ENCODE peak calls at places on chromosomes 5 and 9, in nine cellular contexts. One of them, this sample, is unnamed.

GRCh38 chr9:6944896-6945295 is 187.1 kb downstream of the KDM4C start:
- DNase-seq in HCT116: no peak
- DNase-seq in left lung: no peak
- DNase-seq in mucosa of descending colon: no peak
- DNase-seq in heart left ventricle: no peak
- DNase-seq in body of pancreas: no peak
- DNase-seq in H1: no peak
- DNase-seq in ovary: no peak
- DNase-seq in upper lobe of right lung: no peak
- DNase-seq in this sample: no peak

GRCh38 chr5:54985301-54986268 is at the start of gene ESM1:
- DNase-seq in HCT116: no peak
- DNase-seq in left lung: no peak
- DNase-seq in mucosa of descending colon: no peak
- DNase-seq in heart left ventricle: no peak
- DNase-seq in body of pancreas: no peak
- DNase-seq in H1: no peak
- DNase-seq in ovary: no peak
- DNase-seq in upper lobe of right lung: no peak
- DNase-seq in this sample: peak; percentile 34

GRCh38 chr5:87020099-87020934 is 247.4 kb upstream of the RASA1 start:
- DNase-seq in HCT116: no peak
- DNase-seq in left lung: peak; percentile 57
- DNase-seq in mucosa of descending colon: no peak
- DNase-seq in heart left ventricle: peak; percentile 71
- DNase-seq in body of pancreas: peak; percentile 56
- DNase-seq in H1: no peak
- DNase-seq in ovary: no peak
- DNase-seq in upper lobe of right lung: no peak
- DNase-seq in this sample: peak; percentile 11

GRCh38 chr5:73096239-73096575 is 24.2 kb upstream of the TMEM171 start:
- DNase-seq in HCT116: no peak
- DNase-seq in left lung: no peak
- DNase-seq in mucosa of descending colon: no peak
- DNase-seq in heart left ventricle: no peak
- DNase-seq in body of pancreas: no peak
- DNase-seq in H1: no peak
- DNase-seq in ovary: no peak
- DNase-seq in upper lobe of right lung: no peak
- DNase-seq in this sample: no peak

GRCh38 chr5:82045526-82046267 is 73.9 kb downstream of the ATG10 start:
- DNase-seq in HCT116: no peak
- DNase-seq in left lung: no peak
- DNase-seq in mucosa of descending colon: no peak
- DNase-seq in heart left ventricle: no peak
- DNase-seq in body of pancreas: no peak
- DNase-seq in H1: no peak
- DNase-seq in ovary: no peak
- DNase-seq in upper lobe of right lung: no peak
- DNase-seq in this sample: no peak

GRCh38 chr5:3163626-3164025 is 412.1 kb upstream of the IRX2 start:
- DNase-seq in HCT116: no peak
- DNase-seq in left lung: no peak
- DNase-seq in mucosa of descending colon: no peak
- DNase-seq in heart left ventricle: no peak
- DNase-seq in body of pancreas: no peak
- DNase-seq in H1: no peak
- DNase-seq in ovary: no peak
- DNase-seq in upper lobe of right lung: no peak
- DNase-seq in this sample: no peak

GRCh38 chr5:74149395-74149794 is 491.1 kb downstream of the ENC1 start:
- DNase-seq in HCT116: no peak
- DNase-seq in left lung: no peak
- DNase-seq in mucosa of descending colon: no peak
- DNase-seq in heart left ventricle: no peak
- DNase-seq in body of pancreas: peak; percentile 65
- DNase-seq in H1: no peak
- DNase-seq in ovary: no peak
- DNase-seq in upper lobe of right lung: peak; percentile 69
- DNase-seq in this sample: peak; percentile 88

GRCh38 chr9:129352157-129352870 is 174.3 kb upstream of the IER5L start:
- DNase-seq in HCT116: no peak
- DNase-seq in left lung: peak; percentile 52
- DNase-seq in mucosa of descending colon: peak; percentile 49
- DNase-seq in heart left ventricle: no peak
- DNase-seq in body of pancreas: no peak
- DNase-seq in H1: peak; percentile 61
- DNase-seq in ovary: peak; percentile 86
- DNase-seq in upper lobe of right lung: no peak
- DNase-seq in this sample: no peak

GRCh38 chr5:74201334-74202081 is 439.0 kb downstream of the ENC1 start:
- DNase-seq in HCT116: no peak
- DNase-seq in left lung: no peak
- DNase-seq in mucosa of descending colon: no peak
- DNase-seq in heart left ventricle: peak; percentile 75
- DNase-seq in body of pancreas: peak; percentile 82
- DNase-seq in H1: no peak
- DNase-seq in ovary: peak; percentile 51
- DNase-seq in upper lobe of right lung: no peak
- DNase-seq in this sample: peak; percentile 28

GRCh38 chr9:86141843-86142242 is 42.5 kb upstream of the GOLM1 start:
- DNase-seq in HCT116: no peak
- DNase-seq in left lung: no peak
- DNase-seq in mucosa of descending colon: no peak
- DNase-seq in heart left ventricle: no peak
- DNase-seq in body of pancreas: no peak
- DNase-seq in H1: no peak
- DNase-seq in ovary: no peak
- DNase-seq in upper lobe of right lung: no peak
- DNase-seq in this sample: no peak

GRCh38 chr5:157511656-157512644 is 51.9 kb downstream of the NIPAL4 start:
- DNase-seq in HCT116: peak; percentile 66
- DNase-seq in left lung: peak; percentile 92
- DNase-seq in mucosa of descending colon: peak; percentile 87
- DNase-seq in heart left ventricle: peak; percentile 90
- DNase-seq in body of pancreas: peak; percentile 69
- DNase-seq in H1: no peak
- DNase-seq in ovary: peak; percentile 96
- DNase-seq in upper lobe of right lung: peak; percentile 76
- DNase-seq in this sample: peak; percentile 89

GRCh38 chr5:21452429-21452828 is 1400.7 kb downstream of the CDH12 start:
- DNase-seq in HCT116: no peak
- DNase-seq in left lung: no peak
- DNase-seq in mucosa of descending colon: no peak
- DNase-seq in heart left ventricle: no peak
- DNase-seq in body of pancreas: no peak
- DNase-seq in H1: no peak
- DNase-seq in ovary: no peak
- DNase-seq in upper lobe of right lung: no peak
- DNase-seq in this sample: no peak

GRCh38 chr5:61896811-61897210 is 409.2 kb upstream of the KIF2A start:
- DNase-seq in HCT116: no peak
- DNase-seq in left lung: no peak
- DNase-seq in mucosa of descending colon: no peak
- DNase-seq in heart left ventricle: no peak
- DNase-seq in body of pancreas: no peak
- DNase-seq in H1: no peak
- DNase-seq in ovary: no peak
- DNase-seq in upper lobe of right lung: no peak
- DNase-seq in this sample: no peak

GRCh38 chr5:104540448-104540847 is 977.9 kb upstream of the NUDT12 start:
- DNase-seq in HCT116: peak; percentile 40
- DNase-seq in left lung: no peak
- DNase-seq in mucosa of descending colon: no peak
- DNase-seq in heart left ventricle: no peak
- DNase-seq in body of pancreas: peak; percentile 42
- DNase-seq in H1: no peak
- DNase-seq in ovary: no peak
- DNase-seq in upper lobe of right lung: no peak
- DNase-seq in this sample: no peak

GRCh38 chr9:76200315-76200714 is 193.9 kb downstream of the RFK start:
- DNase-seq in HCT116: no peak
- DNase-seq in left lung: no peak
- DNase-seq in mucosa of descending colon: no peak
- DNase-seq in heart left ventricle: no peak
- DNase-seq in body of pancreas: no peak
- DNase-seq in H1: no peak
- DNase-seq in ovary: no peak
- DNase-seq in upper lobe of right lung: no peak
- DNase-seq in this sample: no peak

GRCh38 chr5:1508679-1509290 is 15.0 kb downstream of the LPCAT1 start:
- DNase-seq in HCT116: no peak
- DNase-seq in left lung: peak; percentile 27
- DNase-seq in mucosa of descending colon: peak; percentile 44
- DNase-seq in heart left ventricle: no peak
- DNase-seq in body of pancreas: peak; percentile 9
- DNase-seq in H1: no peak
- DNase-seq in ovary: peak; percentile 28
- DNase-seq in upper lobe of right lung: peak; percentile 63
- DNase-seq in this sample: no peak

GRCh38 chr5:146541956-146542849 is 26.2 kb upstream of the GPR151 start:
- DNase-seq in HCT116: peak; percentile 49
- DNase-seq in left lung: peak; percentile 51
- DNase-seq in mucosa of descending colon: peak; percentile 58
- DNase-seq in heart left ventricle: peak; percentile 76
- DNase-seq in body of pancreas: peak; percentile 79
- DNase-seq in H1: peak; percentile 61
- DNase-seq in ovary: peak; percentile 65
- DNase-seq in upper lobe of right lung: peak; percentile 78
- DNase-seq in this sample: peak; percentile 79

GRCh38 chr9:16794871-16795639 is 75.4 kb downstream of the BNC2 start:
- DNase-seq in HCT116: no peak
- DNase-seq in left lung: no peak
- DNase-seq in mucosa of descending colon: no peak
- DNase-seq in heart left ventricle: no peak
- DNase-seq in body of pancreas: no peak
- DNase-seq in H1: no peak
- DNase-seq in ovary: no peak
- DNase-seq in upper lobe of right lung: no peak
- DNase-seq in this sample: no peak

DNA sequence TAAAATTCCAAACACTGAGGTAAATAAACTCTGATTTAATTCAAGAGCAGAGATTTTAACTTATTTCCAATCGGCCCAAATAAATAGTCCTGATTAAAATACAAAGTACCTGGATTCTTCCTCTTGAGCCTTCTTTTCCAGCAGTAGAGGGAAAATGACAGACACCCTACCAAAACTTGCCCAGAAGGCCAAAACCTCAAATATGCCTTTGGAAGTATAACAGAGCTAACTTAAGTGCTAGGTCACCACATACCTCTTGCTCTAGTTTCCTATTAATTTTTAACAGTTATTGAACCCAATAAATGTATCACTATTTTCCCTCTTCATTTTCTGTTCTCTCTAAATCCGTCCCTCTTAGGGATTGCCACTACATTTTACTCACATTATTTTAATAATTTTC is 1.4 kb downstream of the BAAT start:
- DNase-seq in HCT116: no peak
- DNase-seq in left lung: no peak
- DNase-seq in mucosa of descending colon: no peak
- DNase-seq in heart left ventricle: no peak
- DNase-seq in body of pancreas: no peak
- DNase-seq in H1: no peak
- DNase-seq in ovary: no peak
- DNase-seq in upper lobe of right lung: no peak
- DNase-seq in this sample: no peak
- H3K4me1 ChIP-seq in HCT116: no peaks in the 10 kb centered on the region
- H3K4me1 ChIP-seq in left lung: no peaks in the 10 kb centered on the region
- H3K4me1 ChIP-seq in mucosa of descending colon: no peaks in the 10 kb centered on the region
- H3K4me1 ChIP-seq in heart left ventricle: no peaks in the 10 kb centered on the region
- H3K4me1 ChIP-seq in body of pancreas: peaks cover 10% of the 10 kb centered on the region
- H3K4me1 ChIP-seq in H1: no peaks in the 10 kb centered on the region
- H3K4me1 ChIP-seq in ovary: no peaks in the 10 kb centered on the region
- H3K4me1 ChIP-seq in upper lobe of right lung: no peaks in the 10 kb centered on the region
- H3K4me1 ChIP-seq in this sample: no peaks in the 10 kb centered on the region

GRCh38 chr5:138029944-138030343 is 2.9 kb downstream of the FAM13B start:
- DNase-seq in HCT116: no peak
- DNase-seq in left lung: no peak
- DNase-seq in mucosa of descending colon: no peak
- DNase-seq in heart left ventricle: no peak
- DNase-seq in body of pancreas: no peak
- DNase-seq in H1: no peak
- DNase-seq in ovary: no peak
- DNase-seq in upper lobe of right lung: no peak
- DNase-seq in this sample: no peak
- H3K4me1 ChIP-seq in HCT116: peaks cover 33% of the 10 kb centered on the region
- H3K4me1 ChIP-seq in left lung: peaks cover 58% of the 10 kb centered on the region
- H3K4me1 ChIP-seq in mucosa of descending colon: peaks cover 16% of the 10 kb centered on the region
- H3K4me1 ChIP-seq in heart left ventricle: peaks cover 19% of the 10 kb centered on the region
- H3K4me1 ChIP-seq in body of pancreas: peaks cover 41% of the 10 kb centered on the region
- H3K4me1 ChIP-seq in H1: peaks cover 3% of the 10 kb centered on the region
- H3K4me1 ChIP-seq in ovary: peaks cover 19% of the 10 kb centered on the region
- H3K4me1 ChIP-seq in upper lobe of right lung: peaks cover 50% of the 10 kb centered on the region
- H3K4me1 ChIP-seq in this sample: peaks cover 25% of the 10 kb centered on the region

DNA sequence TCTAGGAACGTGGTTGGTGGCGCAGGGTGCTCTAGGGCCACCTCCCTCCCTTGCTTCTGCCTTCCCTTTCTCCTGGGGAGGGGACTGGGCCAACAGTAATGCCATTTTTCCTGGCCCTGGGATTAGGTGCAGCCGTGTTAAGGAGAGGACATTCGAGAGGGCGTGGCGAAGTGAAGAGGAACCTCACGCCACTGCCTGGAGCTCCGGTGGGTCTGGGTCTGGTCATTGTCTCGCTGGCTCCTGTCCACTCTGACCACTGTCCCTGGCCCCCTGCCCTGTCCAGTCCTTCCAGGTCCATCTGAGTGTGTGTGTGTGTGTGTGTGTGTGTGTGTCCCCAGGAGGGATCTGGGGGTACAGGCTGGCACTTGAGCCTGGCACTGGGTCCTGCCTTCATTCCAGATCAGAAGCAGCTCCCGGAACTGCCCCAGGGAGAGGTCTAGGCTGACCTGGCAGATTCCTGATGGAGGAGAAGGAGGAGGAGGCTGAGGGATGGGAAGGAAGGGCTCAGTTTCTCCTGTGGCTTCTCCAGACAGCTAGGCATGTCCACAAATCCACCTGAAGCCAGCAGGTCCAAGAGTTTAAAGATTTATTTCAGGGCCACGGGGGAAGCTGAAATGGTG is at the start of gene NDST1:
- DNase-seq in HCT116: no peak
- DNase-seq in left lung: no peak
- DNase-seq in mucosa of descending colon: no peak
- DNase-seq in heart left ventricle: no peak
- DNase-seq in body of pancreas: no peak
- DNase-seq in H1: no peak
- DNase-seq in ovary: no peak
- DNase-seq in upper lobe of right lung: peak; percentile 77
- DNase-seq in this sample: peak; percentile 42
- H3K4me1 ChIP-seq in HCT116: peaks cover 36% of the 10 kb centered on the region
- H3K4me1 ChIP-seq in left lung: peaks cover 99% of the 10 kb centered on the region
- H3K4me1 ChIP-seq in mucosa of descending colon: peaks cover 83% of the 10 kb centered on the region
- H3K4me1 ChIP-seq in heart left ventricle: peaks cover 88% of the 10 kb centered on the region
- H3K4me1 ChIP-seq in body of pancreas: peaks cover 100% of the 10 kb centered on the region
- H3K4me1 ChIP-seq in H1: peaks cover 25% of the 10 kb centered on the region
- H3K4me1 ChIP-seq in ovary: peaks cover 56% of the 10 kb centered on the region
- H3K4me1 ChIP-seq in upper lobe of right lung: peaks cover 89% of the 10 kb centered on the region
- H3K4me1 ChIP-seq in this sample: peaks cover 100% of the 10 kb centered on the region

GRCh38 chr9:121189006-121189405 is 12.7 kb downstream of the RAB14 start:
- DNase-seq in HCT116: no peak
- DNase-seq in left lung: no peak
- DNase-seq in mucosa of descending colon: no peak
- DNase-seq in heart left ventricle: no peak
- DNase-seq in body of pancreas: no peak
- DNase-seq in H1: no peak
- DNase-seq in ovary: no peak
- DNase-seq in upper lobe of right lung: no peak
- DNase-seq in this sample: no peak
- H3K4me1 ChIP-seq in HCT116: no peaks in the 10 kb centered on the region
- H3K4me1 ChIP-seq in left lung: peaks cover 67% of the 10 kb centered on the region
- H3K4me1 ChIP-seq in mucosa of descending colon: peaks cover 18% of the 10 kb centered on the region
- H3K4me1 ChIP-seq in heart left ventricle: peaks cover 25% of the 10 kb centered on the region
- H3K4me1 ChIP-seq in body of pancreas: peaks cover 50% of the 10 kb centered on the region
- H3K4me1 ChIP-seq in H1: no peaks in the 10 kb centered on the region
- H3K4me1 ChIP-seq in ovary: peaks cover 3% of the 10 kb centered on the region
- H3K4me1 ChIP-seq in upper lobe of right lung: peaks cover 71% of the 10 kb centered on the region
- H3K4me1 ChIP-seq in this sample: peaks cover 13% of the 10 kb centered on the region